ENCODE peak calls at places on chromosomes 11 and 22, in four cellular contexts. T is HepG2, Y is GM12878, W is GM12892. O is an unnamed sample.

GRCh38 chr11:123494195-123495050 is 64.4 kb downstream of the GRAMD1B start:
- DNase-seq in T (no peak), Y (no peak), W (no peak), O (no peak)

GRCh38 chr11:125167954-125168821 is 3.6 kb downstream of the PKNOX2 start:
- DNase-seq in Y (no peak), W (no peak), T (no peak), O (no peak)

GRCh38 chr22:39656495-39657490 is 86.2 kb downstream of the CACNA1I start:
- DNase-seq in Y (no peak), W (no peak), T (no peak), O (no peak)

GRCh38 chr11:107999759-108000455 is 8.8 kb upstream of the CUL5 start:
- DNase-seq in W (peak), T (peak), Y (peak), O (peak)

GRCh38 chr11:45801723-45802315 is 3.1 kb upstream of the SLC35C1 start:
- DNase-seq in Y (no peak), W (no peak), T (no peak), O (no peak)

GRCh38 chr22:43260818-43261217 is 73.9 kb upstream of the TTLL12 start:
- DNase-seq in T (no peak), Y (no peak), W (no peak), O (no peak)

GRCh38 chr11:17894929-17895658 is 117.8 kb downstream of the SERGEF start:
- DNase-seq in Y (no peak), W (no peak), T (no peak), O (no peak)

GRCh38 chr22:45314789-45315188 is 5.1 kb downstream of the FAM118A start:
- DNase-seq in W (no peak), T (no peak), Y (no peak), O (no peak)

GRCh38 chr11:70628176-70628860 is 230.0 kb downstream of the CTTN start:
- DNase-seq in Y (no peak), W (no peak), T (no peak), O (no peak)

GRCh38 chr11:65774525-65775306 is 6.1 kb downstream of the AP5B1 start:
- DNase-seq in Y (no peak), T (no peak), W (no peak), O (no peak)

GRCh38 chr11:59953463-59954218 is 10.2 kb upstream of the OOSP4A start:
- DNase-seq in Y (no peak), W (no peak), T (no peak), O (no peak)

GRCh38 chr11:127490896-127491295 is 490.3 kb upstream of the KIRREL3 start:
- DNase-seq in Y (no peak), W (no peak), T (no peak), O (no peak)

GRCh38 chr22:44395116-44396005 is 82.6 kb upstream of the SHISAL1 start:
- DNase-seq in Y (no peak), T (no peak), W (no peak), O (no peak)

GRCh38 chr22:20436309-20437252 is 1.0 kb downstream of the SCARF2 start:
- DNase-seq in Y (no peak), W (no peak), T (no peak), O (no peak)

GRCh38 chr11:74462009-74462408 is 5.3 kb downstream of the KCNE3 start:
- DNase-seq in Y (no peak), T (peak), W (no peak), O (no peak)

GRCh38 chr11:41786087-41786486 is 326.6 kb upstream of the LRRC4C start:
- DNase-seq in Y (no peak), W (no peak), T (no peak), O (no peak)

GRCh38 chr11:122661182-122661945 is 5.8 kb downstream of the UBASH3B start:
- DNase-seq in Y (no peak), W (no peak), T (no peak), O (no peak)

GRCh38 chr11:78902771-78903507 is 328.3 kb upstream of the NARS2 start:
- DNase-seq in Y (no peak), W (no peak), T (no peak), O (no peak)

GRCh38 chr11:111001986-111002616 is 243.4 kb upstream of the POU2AF2 start:
- DNase-seq in W (no peak), Y (no peak), T (no peak), O (no peak)

GRCh38 chr11:72721689-72722049 is 30.5 kb downstream of the ARAP1 start:
- DNase-seq in W (no peak), T (no peak), Y (no peak), O (no peak)

GRCh38 chr11:77223797-77224196 is 77.7 kb downstream of the GDPD4 start:
- DNase-seq in Y (no peak), T (no peak), W (no peak), O (no peak)

DNA sequence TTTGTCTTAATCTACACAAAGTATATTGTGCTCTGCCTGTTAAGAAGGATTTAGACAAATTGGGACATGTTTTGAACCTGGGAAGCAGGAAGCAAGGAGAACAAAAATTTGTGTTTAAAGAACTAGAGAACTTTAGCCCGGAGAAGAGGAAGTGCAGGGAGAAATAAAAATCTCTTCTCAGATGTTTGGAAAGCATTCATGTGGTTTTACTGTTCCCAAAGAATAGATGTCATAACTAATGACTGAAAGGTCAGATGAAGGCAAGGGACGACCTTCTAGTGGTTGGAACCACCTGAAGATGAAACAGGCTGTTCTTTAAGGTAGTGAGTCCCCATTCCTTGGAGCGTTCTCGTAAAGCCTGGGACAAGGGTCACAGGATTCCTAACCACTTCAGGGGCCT is 38.3 kb downstream of the IRAG1 start:
- DNase-seq in Y (no peak), W (no peak), T (no peak), O (no peak)
- TF ChIP-seq TAF1 in Y (no peak), W (no peak), T (no peak), O (no peak)

GRCh38 chr22:49897015-49897684 is 21.1 kb downstream of the ALG12 start:
- DNase-seq in T (no peak), W (no peak), Y (no peak), O (no peak)

GRCh38 chr22:49893025-49893424 is 25.2 kb downstream of the ALG12 start:
- DNase-seq in T (no peak), Y (no peak), W (no peak), O (no peak)

GRCh38 chr22:49899530-49899929 is 18.7 kb downstream of the ALG12 start:
- DNase-seq in T (no peak), Y (no peak), W (no peak), O (no peak)

GRCh38 chr22:49894321-49895072 is 23.7 kb downstream of the ALG12 start:
- DNase-seq in T (no peak), Y (no peak), W (no peak), O (no peak)

DNA sequence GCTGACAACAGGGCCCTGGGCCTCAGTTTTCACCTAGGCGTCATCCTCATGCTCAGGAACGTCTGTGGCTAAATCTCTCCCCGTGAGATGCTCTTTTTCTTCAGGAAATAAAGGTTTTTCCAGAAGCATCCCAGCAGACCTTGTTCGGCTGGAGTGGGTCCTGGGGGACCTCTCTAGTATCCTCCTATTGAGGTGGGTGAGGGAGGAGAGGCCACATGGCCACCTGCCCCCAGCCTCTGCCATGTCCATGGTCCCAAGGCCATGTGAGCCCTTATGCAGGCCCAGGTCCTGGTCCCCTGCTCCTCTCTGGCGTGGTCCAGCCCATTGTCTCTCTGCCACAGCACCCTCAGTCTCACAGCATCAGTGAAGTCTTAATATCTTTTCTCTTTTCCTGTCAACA is 22.0 kb downstream of the ALG12 start:
- DNase-seq in W (no peak), T (no peak), Y (no peak), O (no peak)
- TF ChIP-seq POLR2A in W (no peak), T (no peak), Y (no peak), O (no peak)

GRCh38 chr22:17672417-17672991 is 33.9 kb downstream of the BCL2L13 start:
- DNase-seq in T (no peak), W (no peak), Y (no peak), O (no peak)

GRCh38 chr22:17678817-17679385 is 40.3 kb downstream of the BCL2L13 start:
- DNase-seq in W (no peak), T (no peak), Y (no peak), O (no peak)

DNA sequence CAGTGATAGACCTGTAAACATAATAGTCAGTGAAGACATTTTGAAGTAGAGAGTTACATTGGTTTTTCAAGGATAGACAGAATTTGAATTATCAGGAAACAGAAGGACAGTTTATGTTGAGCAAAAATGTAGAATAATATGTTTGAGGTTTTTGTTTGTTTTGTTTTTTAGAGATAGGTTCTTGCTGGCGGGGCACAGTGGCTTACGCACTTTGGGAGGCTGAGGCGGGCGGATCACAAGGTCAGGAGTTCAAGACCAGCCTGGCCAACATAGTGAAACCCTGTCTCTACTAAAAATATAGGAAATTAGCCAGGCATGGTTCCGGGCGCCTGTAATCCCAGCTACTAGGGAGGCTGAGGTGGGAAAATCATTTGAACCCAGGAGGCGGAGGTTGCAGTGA is 35.6 kb downstream of the BCL2L13 start:
- DNase-seq in W (no peak), Y (no peak), T (no peak), O (no peak)
- TF ChIP-seq POLR2AphosphoS5 in W (no peak), Y (no peak), T (no peak), O (no peak)

GRCh38 chr11:82686211-82686610 is 47.5 kb downstream of the FAM181B start:
- DNase-seq in T (no peak), Y (no peak), W (no peak), O (no peak)

GRCh38 chr11:82683029-82683428 is 50.6 kb downstream of the FAM181B start:
- DNase-seq in T (no peak), Y (no peak), W (no peak), O (no peak)

GRCh38 chr11:82676483-82677094 is 57.1 kb downstream of the FAM181B start:
- DNase-seq in W (no peak), Y (no peak), T (peak), O (no peak)

GRCh38 chr11:82680252-82680651 is 53.4 kb downstream of the FAM181B start:
- DNase-seq in W (no peak), T (no peak), Y (no peak), O (no peak)

GRCh38 chr11:82682003-82682751 is 51.5 kb downstream of the FAM181B start:
- DNase-seq in Y (peak), T (peak), W (no peak), O (no peak)
- TF ChIP-seq TAF1 in Y (no peak), T (no peak), W (no peak), O (no peak)

GRCh38 chr11:61756147-61756451 is 3.7 kb downstream of the MYRF start:
- DNase-seq in T (no peak), W (no peak), Y (no peak), O (no peak)
- TF ChIP-seq POLR2A in T (no peak), W (no peak), Y (no peak), O (no peak)

DNA sequence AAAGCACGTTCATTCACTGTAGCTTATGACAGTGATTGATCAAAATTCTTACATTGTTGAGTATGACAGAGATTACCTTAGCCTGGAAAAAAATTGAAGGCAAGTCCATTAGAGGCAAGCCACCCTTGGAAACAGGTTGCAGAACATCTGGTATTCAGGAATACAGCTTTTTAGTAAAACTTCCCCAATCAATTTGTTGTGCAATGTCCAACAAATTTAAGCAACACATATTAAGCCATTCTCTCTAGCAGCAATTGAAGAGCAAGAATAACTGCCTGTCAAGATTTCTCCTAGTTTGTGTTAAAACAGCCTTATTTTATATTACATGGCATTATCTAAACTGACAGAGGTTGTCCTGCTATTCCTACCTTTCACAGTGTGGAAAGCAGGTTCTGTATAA is 37.0 kb downstream of the BCL2L13 start:
- DNase-seq in T (no peak), W (no peak), Y (no peak), O (no peak)
- TF ChIP-seq POLR2AphosphoS5 in T (no peak), W (no peak), Y (no peak), O (no peak)

DNA sequence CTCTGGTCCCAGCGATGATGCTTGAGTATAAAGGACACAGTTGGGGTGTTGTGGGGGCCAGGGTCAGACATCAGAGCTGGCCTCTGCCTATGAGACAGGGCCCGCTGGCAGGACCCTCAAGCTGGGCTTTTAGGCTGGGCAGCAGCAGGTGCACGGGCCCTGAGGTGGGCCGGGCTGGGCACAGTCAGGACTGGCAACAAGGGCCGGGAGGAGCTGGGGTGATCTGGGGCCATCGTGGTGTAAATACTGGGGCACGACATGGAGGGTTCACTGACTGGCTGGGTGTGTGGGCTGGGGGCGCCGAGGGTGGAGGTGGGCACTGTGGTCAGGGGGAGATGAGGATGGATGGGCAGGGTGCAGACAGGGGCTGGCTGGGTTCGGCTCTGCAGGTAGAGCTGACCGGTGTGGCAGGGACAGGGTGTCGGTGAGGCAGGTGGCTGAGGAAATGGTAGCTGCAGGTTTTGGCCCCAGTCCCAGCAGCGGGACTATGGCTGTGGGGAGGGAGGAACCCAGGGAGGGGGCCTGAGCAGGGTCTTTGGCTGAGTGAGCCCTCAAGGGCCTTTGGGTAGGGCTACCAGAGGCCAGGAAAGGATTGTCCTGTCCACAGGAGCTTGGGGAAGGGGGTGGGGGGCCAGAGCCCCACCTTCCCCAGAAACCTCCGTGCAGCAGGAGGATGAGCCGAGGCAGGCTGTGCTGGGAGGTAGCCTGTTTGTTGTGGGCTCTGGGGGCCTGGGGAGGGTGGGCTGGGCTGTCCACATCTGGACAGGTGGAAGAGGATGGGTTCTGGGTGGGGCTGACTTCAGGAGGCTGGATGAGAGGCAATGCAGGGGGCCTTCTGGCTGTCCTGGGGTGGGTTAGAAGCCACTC is 81.4 kb downstream of the KCNQ1 start:
- DNase-seq in W (peak), T (no peak), Y (no peak), O (no peak)
- TF ChIP-seq TAF1 in W (no peak), T (no peak), Y (no peak), O (no peak)

DNA sequence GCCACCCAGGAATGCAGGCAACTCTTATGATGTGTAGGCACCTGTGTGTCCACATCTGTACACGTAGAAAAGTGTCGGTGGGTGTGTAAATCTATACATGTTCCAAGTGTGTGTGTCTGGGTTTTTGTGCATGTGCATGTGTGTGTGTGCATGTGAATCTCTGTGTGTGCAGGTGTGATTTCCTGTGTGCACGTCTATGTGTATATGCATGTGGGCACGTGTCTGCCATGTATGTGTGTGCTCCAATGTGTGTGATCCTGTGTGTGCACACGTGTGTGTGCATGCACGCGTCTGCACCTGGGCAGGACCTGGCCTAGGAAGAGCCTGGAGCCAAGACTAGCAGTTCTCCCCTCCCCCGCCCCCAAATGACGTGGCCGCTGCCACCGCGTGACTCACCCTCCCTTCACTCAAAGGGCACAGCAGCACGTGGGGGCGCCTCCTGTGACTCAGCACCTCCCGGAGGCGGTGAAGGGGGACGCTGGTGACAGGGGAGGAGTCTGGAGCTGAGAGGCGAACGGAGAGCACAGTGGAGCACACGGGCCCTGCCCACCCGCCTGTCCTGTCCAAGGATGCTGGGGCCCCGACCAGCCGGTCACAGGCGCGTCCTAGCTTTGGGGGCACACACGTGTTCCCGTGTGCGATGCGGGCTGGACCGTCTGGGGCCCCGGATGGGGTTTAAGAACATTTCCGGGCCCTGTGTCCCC is 10.1 kb downstream of the PIM3 start:
- DNase-seq in W (peak), T (peak), Y (peak), O (peak)
- TF ChIP-seq POLR2A in W (peak), T (no peak), Y (peak), O (peak)